ENCODE peak calls at places on chromosome 1, in ten cellular contexts. One of them, this sample, is unnamed.

GRCh38 chr1:14681182-14681581 is 82.7 kb downstream of the KAZN start:
- DNase-seq in esophagus squamous epithelium: no peak
- DNase-seq in hepatocyte: no peak
- DNase-seq in activated CD4-positive, alpha-beta memory T cell treated with anti-CD3 and anti-CD28 coated beads, Interleukin-2, amount 10 ng/mL, durations not matched to agents 7 days and 5 days: no peak
- DNase-seq in iris pigment epithelial cell: peak
- DNase-seq in hypothalamus: no peak
- DNase-seq in HFF-Myc: no peak
- DNase-seq in activated CD4-positive, CD25-positive, alpha-beta regulatory T cell treated with anti-CD3 and anti-CD28 coated beads, Interleukin-2, amount 50 U/mL, for 72 hours: no peak
- DNase-seq in mucosa of descending colon: no peak
- DNase-seq in psoas muscle: no peak
- DNase-seq in this sample: no peak

GRCh38 chr1:7669559-7670208 is 101.4 kb upstream of the VAMP3 start:
- DNase-seq in HFF-Myc: no peak
- DNase-seq in esophagus squamous epithelium: no peak
- DNase-seq in activated CD4-positive, CD25-positive, alpha-beta regulatory T cell treated with anti-CD3 and anti-CD28 coated beads, Interleukin-2, amount 50 U/mL, for 72 hours: peak
- DNase-seq in mucosa of descending colon: no peak
- DNase-seq in hypothalamus: peak
- DNase-seq in iris pigment epithelial cell: peak
- DNase-seq in psoas muscle: peak
- DNase-seq in activated CD4-positive, alpha-beta memory T cell treated with anti-CD3 and anti-CD28 coated beads, Interleukin-2, amount 10 ng/mL, durations not matched to agents 7 days and 5 days: peak
- DNase-seq in hepatocyte: peak
- DNase-seq in this sample: peak

GRCh38 chr1:214541693-214542092 is 9.7 kb downstream of the PTPN14 start:
- DNase-seq in HFF-Myc: no peak
- DNase-seq in hypothalamus: no peak
- DNase-seq in esophagus squamous epithelium: no peak
- DNase-seq in iris pigment epithelial cell: no peak
- DNase-seq in hepatocyte: no peak
- DNase-seq in mucosa of descending colon: no peak
- DNase-seq in psoas muscle: no peak
- DNase-seq in activated CD4-positive, alpha-beta memory T cell treated with anti-CD3 and anti-CD28 coated beads, Interleukin-2, amount 10 ng/mL, durations not matched to agents 7 days and 5 days: no peak
- DNase-seq in activated CD4-positive, CD25-positive, alpha-beta regulatory T cell treated with anti-CD3 and anti-CD28 coated beads, Interleukin-2, amount 50 U/mL, for 72 hours: no peak
- DNase-seq in this sample: no peak

GRCh38 chr1:229768232-229768631 is 142.2 kb downstream of the URB2 start:
- DNase-seq in esophagus squamous epithelium: no peak
- DNase-seq in HFF-Myc: no peak
- DNase-seq in hypothalamus: no peak
- DNase-seq in activated CD4-positive, alpha-beta memory T cell treated with anti-CD3 and anti-CD28 coated beads, Interleukin-2, amount 10 ng/mL, durations not matched to agents 7 days and 5 days: no peak
- DNase-seq in mucosa of descending colon: no peak
- DNase-seq in activated CD4-positive, CD25-positive, alpha-beta regulatory T cell treated with anti-CD3 and anti-CD28 coated beads, Interleukin-2, amount 50 U/mL, for 72 hours: no peak
- DNase-seq in iris pigment epithelial cell: no peak
- DNase-seq in hepatocyte: no peak
- DNase-seq in psoas muscle: no peak
- DNase-seq in this sample: no peak

GRCh38 chr1:1290238-1290731 is 10.0 kb downstream of the SCNN1D start:
- DNase-seq in activated CD4-positive, alpha-beta memory T cell treated with anti-CD3 and anti-CD28 coated beads, Interleukin-2, amount 10 ng/mL, durations not matched to agents 7 days and 5 days: peak
- DNase-seq in iris pigment epithelial cell: peak
- DNase-seq in psoas muscle: peak
- DNase-seq in esophagus squamous epithelium: no peak
- DNase-seq in hypothalamus: no peak
- DNase-seq in mucosa of descending colon: no peak
- DNase-seq in activated CD4-positive, CD25-positive, alpha-beta regulatory T cell treated with anti-CD3 and anti-CD28 coated beads, Interleukin-2, amount 50 U/mL, for 72 hours: peak
- DNase-seq in hepatocyte: peak
- DNase-seq in HFF-Myc: no peak
- DNase-seq in this sample: peak

GRCh38 chr1:105485207-105485606 is 1571.3 kb upstream of the PRMT6 start:
- DNase-seq in esophagus squamous epithelium: no peak
- DNase-seq in hypothalamus: no peak
- DNase-seq in hepatocyte: no peak
- DNase-seq in mucosa of descending colon: no peak
- DNase-seq in iris pigment epithelial cell: peak
- DNase-seq in activated CD4-positive, alpha-beta memory T cell treated with anti-CD3 and anti-CD28 coated beads, Interleukin-2, amount 10 ng/mL, durations not matched to agents 7 days and 5 days: no peak
- DNase-seq in psoas muscle: no peak
- DNase-seq in HFF-Myc: no peak
- DNase-seq in activated CD4-positive, CD25-positive, alpha-beta regulatory T cell treated with anti-CD3 and anti-CD28 coated beads, Interleukin-2, amount 50 U/mL, for 72 hours: no peak
- DNase-seq in this sample: no peak

GRCh38 chr1:240070188-240070587 is 21.5 kb upstream of the FMN2 start:
- DNase-seq in mucosa of descending colon: no peak
- DNase-seq in psoas muscle: no peak
- DNase-seq in HFF-Myc: no peak
- DNase-seq in esophagus squamous epithelium: no peak
- DNase-seq in iris pigment epithelial cell: no peak
- DNase-seq in activated CD4-positive, CD25-positive, alpha-beta regulatory T cell treated with anti-CD3 and anti-CD28 coated beads, Interleukin-2, amount 50 U/mL, for 72 hours: no peak
- DNase-seq in activated CD4-positive, alpha-beta memory T cell treated with anti-CD3 and anti-CD28 coated beads, Interleukin-2, amount 10 ng/mL, durations not matched to agents 7 days and 5 days: no peak
- DNase-seq in hypothalamus: no peak
- DNase-seq in hepatocyte: no peak
- DNase-seq in this sample: no peak

GRCh38 chr1:78086697-78087096 is 40.9 kb downstream of the GIPC2 start:
- DNase-seq in iris pigment epithelial cell: no peak
- DNase-seq in activated CD4-positive, alpha-beta memory T cell treated with anti-CD3 and anti-CD28 coated beads, Interleukin-2, amount 10 ng/mL, durations not matched to agents 7 days and 5 days: no peak
- DNase-seq in psoas muscle: no peak
- DNase-seq in hepatocyte: no peak
- DNase-seq in HFF-Myc: no peak
- DNase-seq in activated CD4-positive, CD25-positive, alpha-beta regulatory T cell treated with anti-CD3 and anti-CD28 coated beads, Interleukin-2, amount 50 U/mL, for 72 hours: no peak
- DNase-seq in mucosa of descending colon: no peak
- DNase-seq in esophagus squamous epithelium: no peak
- DNase-seq in hypothalamus: no peak
- DNase-seq in this sample: no peak

GRCh38 chr1:15056515-15057285 is 96.8 kb upstream of the TMEM51 start:
- DNase-seq in activated CD4-positive, CD25-positive, alpha-beta regulatory T cell treated with anti-CD3 and anti-CD28 coated beads, Interleukin-2, amount 50 U/mL, for 72 hours: no peak
- DNase-seq in iris pigment epithelial cell: peak
- DNase-seq in hypothalamus: no peak
- DNase-seq in mucosa of descending colon: no peak
- DNase-seq in hepatocyte: no peak
- DNase-seq in activated CD4-positive, alpha-beta memory T cell treated with anti-CD3 and anti-CD28 coated beads, Interleukin-2, amount 10 ng/mL, durations not matched to agents 7 days and 5 days: no peak
- DNase-seq in HFF-Myc: no peak
- DNase-seq in psoas muscle: peak
- DNase-seq in esophagus squamous epithelium: no peak
- DNase-seq in this sample: no peak

GRCh38 chr1:239763850-239764249 is 327.8 kb upstream of the FMN2 start:
- DNase-seq in hypothalamus: no peak
- DNase-seq in activated CD4-positive, CD25-positive, alpha-beta regulatory T cell treated with anti-CD3 and anti-CD28 coated beads, Interleukin-2, amount 50 U/mL, for 72 hours: no peak
- DNase-seq in iris pigment epithelial cell: no peak
- DNase-seq in mucosa of descending colon: no peak
- DNase-seq in esophagus squamous epithelium: no peak
- DNase-seq in psoas muscle: no peak
- DNase-seq in HFF-Myc: no peak
- DNase-seq in hepatocyte: no peak
- DNase-seq in activated CD4-positive, alpha-beta memory T cell treated with anti-CD3 and anti-CD28 coated beads, Interleukin-2, amount 10 ng/mL, durations not matched to agents 7 days and 5 days: no peak
- DNase-seq in this sample: no peak

GRCh38 chr1:163202833-163203451 is at the start of gene RGS5:
- DNase-seq in iris pigment epithelial cell: peak
- DNase-seq in activated CD4-positive, alpha-beta memory T cell treated with anti-CD3 and anti-CD28 coated beads, Interleukin-2, amount 10 ng/mL, durations not matched to agents 7 days and 5 days: no peak
- DNase-seq in activated CD4-positive, CD25-positive, alpha-beta regulatory T cell treated with anti-CD3 and anti-CD28 coated beads, Interleukin-2, amount 50 U/mL, for 72 hours: no peak
- DNase-seq in mucosa of descending colon: no peak
- DNase-seq in psoas muscle: no peak
- DNase-seq in hypothalamus: no peak
- DNase-seq in esophagus squamous epithelium: no peak
- DNase-seq in hepatocyte: no peak
- DNase-seq in HFF-Myc: no peak
- DNase-seq in this sample: peak

GRCh38 chr1:155079210-155079486 is 511 bp downstream of the EFNA3 start:
- DNase-seq in iris pigment epithelial cell: no peak
- DNase-seq in mucosa of descending colon: no peak
- DNase-seq in activated CD4-positive, CD25-positive, alpha-beta regulatory T cell treated with anti-CD3 and anti-CD28 coated beads, Interleukin-2, amount 50 U/mL, for 72 hours: no peak
- DNase-seq in activated CD4-positive, alpha-beta memory T cell treated with anti-CD3 and anti-CD28 coated beads, Interleukin-2, amount 10 ng/mL, durations not matched to agents 7 days and 5 days: no peak
- DNase-seq in esophagus squamous epithelium: no peak
- DNase-seq in psoas muscle: no peak
- DNase-seq in HFF-Myc: no peak
- DNase-seq in hypothalamus: no peak
- DNase-seq in hepatocyte: no peak
- DNase-seq in this sample: no peak

GRCh38 chr1:107529511-107530149 is 388.8 kb downstream of the NTNG1 start:
- DNase-seq in esophagus squamous epithelium: no peak
- DNase-seq in activated CD4-positive, CD25-positive, alpha-beta regulatory T cell treated with anti-CD3 and anti-CD28 coated beads, Interleukin-2, amount 50 U/mL, for 72 hours: no peak
- DNase-seq in hepatocyte: peak
- DNase-seq in iris pigment epithelial cell: peak
- DNase-seq in HFF-Myc: peak
- DNase-seq in mucosa of descending colon: no peak
- DNase-seq in hypothalamus: no peak
- DNase-seq in psoas muscle: no peak
- DNase-seq in activated CD4-positive, alpha-beta memory T cell treated with anti-CD3 and anti-CD28 coated beads, Interleukin-2, amount 10 ng/mL, durations not matched to agents 7 days and 5 days: peak
- DNase-seq in this sample: peak

This sample was measured in testis.